ENCODE peak calls at places on chromosomes 4 and X, in eight cellular contexts. One of them, this sample, is unnamed.

GRCh38 chr4:6031831-6032230 is 13.6 kb upstream of the C4orf50 start:
- DNase-seq in body of pancreas: no peak
- DNase-seq in uterus: no peak
- DNase-seq in heart left ventricle: no peak
- DNase-seq in A549: no peak
- DNase-seq in suprapubic skin: no peak
- DNase-seq in tibial nerve: no peak
- DNase-seq in spleen: no peak
- DNase-seq in this sample: no peak

GRCh38 chr4:22072240-22072639 is 123.7 kb upstream of the KCNIP4 start:
- DNase-seq in body of pancreas: no peak
- DNase-seq in uterus: no peak
- DNase-seq in heart left ventricle: no peak
- DNase-seq in A549: no peak
- DNase-seq in suprapubic skin: no peak
- DNase-seq in tibial nerve: no peak
- DNase-seq in spleen: no peak
- DNase-seq in this sample: no peak

GRCh38 chr4:141346144-141346543 is 125.4 kb downstream of the ZNF330 start:
- DNase-seq in body of pancreas: peak; percentile 43
- DNase-seq in uterus: no peak
- DNase-seq in heart left ventricle: no peak
- DNase-seq in A549: peak; percentile 70
- DNase-seq in suprapubic skin: no peak
- DNase-seq in tibial nerve: peak; percentile 19
- DNase-seq in spleen: no peak
- DNase-seq in this sample: peak; percentile 9

GRCh38 chrX:21975827-21976226 is 35.3 kb downstream of the SMS start:
- DNase-seq in body of pancreas: no peak
- DNase-seq in uterus: no peak
- DNase-seq in heart left ventricle: no peak
- DNase-seq in A549: peak; percentile 43
- DNase-seq in suprapubic skin: no peak
- DNase-seq in tibial nerve: no peak
- DNase-seq in spleen: no peak
- DNase-seq in this sample: no peak

GRCh38 chr4:4761128-4761991 is 98.1 kb upstream of the MSX1 start:
- DNase-seq in body of pancreas: no peak
- DNase-seq in uterus: no peak
- DNase-seq in heart left ventricle: no peak
- DNase-seq in A549: no peak
- DNase-seq in suprapubic skin: no peak
- DNase-seq in tibial nerve: no peak
- DNase-seq in spleen: no peak
- DNase-seq in this sample: peak; percentile 6

GRCh38 chr4:81905966-81906365 is 434.3 kb upstream of the RASGEF1B start:
- DNase-seq in body of pancreas: no peak
- DNase-seq in uterus: no peak
- DNase-seq in heart left ventricle: no peak
- DNase-seq in A549: no peak
- DNase-seq in suprapubic skin: no peak
- DNase-seq in tibial nerve: no peak
- DNase-seq in spleen: no peak
- DNase-seq in this sample: no peak

GRCh38 chr4:84985952-84986351 is 19.5 kb upstream of the WDFY3 start:
- DNase-seq in body of pancreas: no peak
- DNase-seq in uterus: no peak
- DNase-seq in heart left ventricle: no peak
- DNase-seq in A549: peak; percentile 25
- DNase-seq in suprapubic skin: no peak
- DNase-seq in tibial nerve: no peak
- DNase-seq in spleen: no peak
- DNase-seq in this sample: peak; percentile 17

GRCh38 chr4:10721616-10722015 is 37.0 kb upstream of the CLNK start:
- DNase-seq in body of pancreas: no peak
- DNase-seq in uterus: no peak
- DNase-seq in heart left ventricle: no peak
- DNase-seq in A549: no peak
- DNase-seq in suprapubic skin: no peak
- DNase-seq in tibial nerve: no peak
- DNase-seq in spleen: no peak
- DNase-seq in this sample: no peak

GRCh38 chr4:41882622-41883347 is 52.4 kb upstream of the TMEM33 start:
- DNase-seq in body of pancreas: peak; percentile 54
- DNase-seq in uterus: no peak
- DNase-seq in heart left ventricle: peak; percentile 73
- DNase-seq in A549: peak; percentile 21
- DNase-seq in suprapubic skin: no peak
- DNase-seq in tibial nerve: peak; percentile 21
- DNase-seq in spleen: peak; percentile 89
- DNase-seq in this sample: peak; percentile 63

GRCh38 chr4:99763635-99764101 is 53.0 kb upstream of the DAPP1 start:
- DNase-seq in body of pancreas: peak; percentile 27
- DNase-seq in uterus: no peak
- DNase-seq in heart left ventricle: no peak
- DNase-seq in A549: peak; percentile 42
- DNase-seq in suprapubic skin: no peak
- DNase-seq in tibial nerve: peak; percentile 15
- DNase-seq in spleen: no peak
- DNase-seq in this sample: no peak

GRCh38 chr4:139454111-139454600 is at the start of gene RAB33B:
- DNase-seq in body of pancreas: no peak
- DNase-seq in uterus: no peak
- DNase-seq in heart left ventricle: no peak
- DNase-seq in A549: no peak
- DNase-seq in suprapubic skin: peak; percentile 95
- DNase-seq in tibial nerve: peak; percentile 89
- DNase-seq in spleen: no peak
- DNase-seq in this sample: no peak
- TF ChIP-seq POLR2A in body of pancreas: peak; percentile 87
- TF ChIP-seq POLR2A in uterus: peak; percentile 79
- TF ChIP-seq POLR2A in heart left ventricle: peak; percentile 84
- TF ChIP-seq POLR2A in A549: no peak
- TF ChIP-seq POLR2A in suprapubic skin: peak; percentile 61
- TF ChIP-seq POLR2A in tibial nerve: peak; percentile 90
- TF ChIP-seq POLR2A in spleen: peak; percentile 68
- TF ChIP-seq POLR2A in this sample: no peak

GRCh38 chr4:64146030-64146429 is 263.2 kb downstream of the TECRL start:
- DNase-seq in body of pancreas: no peak
- DNase-seq in uterus: no peak
- DNase-seq in heart left ventricle: no peak
- DNase-seq in A549: peak; percentile 5
- DNase-seq in suprapubic skin: no peak
- DNase-seq in tibial nerve: no peak
- DNase-seq in spleen: no peak
- DNase-seq in this sample: no peak
- TF ChIP-seq POLR2A in body of pancreas: no peak
- TF ChIP-seq POLR2A in uterus: no peak
- TF ChIP-seq POLR2A in heart left ventricle: no peak
- TF ChIP-seq POLR2A in A549: no peak
- TF ChIP-seq POLR2A in suprapubic skin: no peak
- TF ChIP-seq POLR2A in tibial nerve: no peak
- TF ChIP-seq POLR2A in spleen: no peak
- TF ChIP-seq POLR2A in this sample: no peak

GRCh38 chrX:16771483-16772398 is 14.5 kb upstream of the TXLNG start:
- DNase-seq in body of pancreas: no peak
- DNase-seq in uterus: no peak
- DNase-seq in heart left ventricle: no peak
- DNase-seq in A549: peak; percentile 86
- DNase-seq in suprapubic skin: no peak
- DNase-seq in tibial nerve: no peak
- DNase-seq in spleen: no peak
- DNase-seq in this sample: peak; percentile 51
- TF ChIP-seq POLR2A in body of pancreas: no peak
- TF ChIP-seq POLR2A in uterus: no peak
- TF ChIP-seq POLR2A in heart left ventricle: no peak
- TF ChIP-seq POLR2A in A549: peak; percentile 77
- TF ChIP-seq POLR2A in suprapubic skin: no peak
- TF ChIP-seq POLR2A in tibial nerve: no peak
- TF ChIP-seq POLR2A in spleen: no peak
- TF ChIP-seq POLR2A in this sample: peak; percentile 87

GRCh38 chr4:172791841-172792240 is 376.8 kb upstream of the GALNT7 start:
- DNase-seq in body of pancreas: no peak
- DNase-seq in uterus: no peak
- DNase-seq in heart left ventricle: no peak
- DNase-seq in A549: no peak
- DNase-seq in suprapubic skin: no peak
- DNase-seq in tibial nerve: no peak
- DNase-seq in spleen: no peak
- DNase-seq in this sample: no peak
- TF ChIP-seq POLR2A in body of pancreas: no peak
- TF ChIP-seq POLR2A in uterus: no peak
- TF ChIP-seq POLR2A in heart left ventricle: no peak
- TF ChIP-seq POLR2A in A549: no peak
- TF ChIP-seq POLR2A in suprapubic skin: no peak
- TF ChIP-seq POLR2A in tibial nerve: no peak
- TF ChIP-seq POLR2A in spleen: no peak
- TF ChIP-seq POLR2A in this sample: no peak

GRCh38 chr4:151250706-151251105 is 26.3 kb upstream of the PRSS48 start:
- DNase-seq in body of pancreas: no peak
- DNase-seq in uterus: no peak
- DNase-seq in heart left ventricle: no peak
- DNase-seq in A549: no peak
- DNase-seq in suprapubic skin: no peak
- DNase-seq in tibial nerve: no peak
- DNase-seq in spleen: no peak
- DNase-seq in this sample: no peak

GRCh38 chr4:151256134-151256533 is 20.8 kb upstream of the PRSS48 start:
- DNase-seq in body of pancreas: peak; percentile 44
- DNase-seq in uterus: no peak
- DNase-seq in heart left ventricle: no peak
- DNase-seq in A549: no peak
- DNase-seq in suprapubic skin: no peak
- DNase-seq in tibial nerve: no peak
- DNase-seq in spleen: no peak
- DNase-seq in this sample: no peak

GRCh38 chr4:151247395-151247794 is 29.6 kb upstream of the PRSS48 start:
- DNase-seq in body of pancreas: no peak
- DNase-seq in uterus: no peak
- DNase-seq in heart left ventricle: no peak
- DNase-seq in A549: no peak
- DNase-seq in suprapubic skin: no peak
- DNase-seq in tibial nerve: no peak
- DNase-seq in spleen: no peak
- DNase-seq in this sample: no peak

GRCh38 chr4:151248519-151248918 is 28.4 kb upstream of the PRSS48 start:
- DNase-seq in body of pancreas: no peak
- DNase-seq in uterus: no peak
- DNase-seq in heart left ventricle: no peak
- DNase-seq in A549: no peak
- DNase-seq in suprapubic skin: no peak
- DNase-seq in tibial nerve: no peak
- DNase-seq in spleen: no peak
- DNase-seq in this sample: no peak

GRCh38 chr4:151251922-151252321 is 25.0 kb upstream of the PRSS48 start:
- DNase-seq in body of pancreas: no peak
- DNase-seq in uterus: no peak
- DNase-seq in heart left ventricle: no peak
- DNase-seq in A549: no peak
- DNase-seq in suprapubic skin: no peak
- DNase-seq in tibial nerve: no peak
- DNase-seq in spleen: no peak
- DNase-seq in this sample: no peak
- TF ChIP-seq POLR2A in body of pancreas: no peak
- TF ChIP-seq POLR2A in uterus: no peak
- TF ChIP-seq POLR2A in heart left ventricle: no peak
- TF ChIP-seq POLR2A in A549: no peak
- TF ChIP-seq POLR2A in suprapubic skin: no peak
- TF ChIP-seq POLR2A in tibial nerve: no peak
- TF ChIP-seq POLR2A in spleen: no peak
- TF ChIP-seq POLR2A in this sample: no peak

DNA sequence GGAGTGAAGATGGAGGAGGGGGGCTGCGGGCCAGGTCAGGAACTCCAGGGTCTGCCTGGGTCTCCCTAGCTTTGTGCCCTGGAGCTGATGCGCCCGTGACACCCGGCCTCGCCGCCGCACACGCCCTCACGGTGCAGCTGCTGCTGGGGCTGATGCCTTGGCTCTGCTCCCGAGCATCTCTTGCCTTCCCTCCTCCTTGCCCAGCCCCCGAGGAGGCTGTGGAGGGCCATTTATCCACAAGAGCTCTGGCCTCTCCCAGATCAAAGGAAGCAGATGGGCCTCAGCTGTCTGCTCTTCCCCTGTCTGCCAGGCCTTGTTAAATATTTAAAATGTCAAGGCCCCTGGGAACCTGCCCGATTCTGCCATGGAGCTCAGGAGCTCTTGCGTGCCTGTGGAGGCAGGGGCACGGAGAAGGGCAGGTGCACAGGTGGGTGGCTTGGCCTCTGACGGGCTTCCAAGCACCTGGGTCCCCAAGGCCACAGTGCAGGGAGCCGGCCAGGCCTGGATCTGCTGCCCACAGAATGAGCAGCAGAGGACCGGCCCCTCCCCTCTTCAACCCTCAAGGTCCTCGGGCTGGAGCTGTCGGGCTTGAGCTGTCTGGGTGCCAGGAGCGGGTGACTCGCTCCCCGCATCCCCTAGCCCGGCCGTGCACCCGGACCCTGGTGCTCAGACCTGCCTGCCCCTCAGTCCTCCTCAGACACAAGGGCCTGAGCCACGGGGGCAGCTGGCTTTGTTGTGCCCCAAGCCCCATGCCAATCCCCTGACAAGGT is 20.3 kb downstream of the ATP2B3 start:
- DNase-seq in body of pancreas: peak; percentile 79
- DNase-seq in uterus: no peak
- DNase-seq in heart left ventricle: no peak
- DNase-seq in A549: no peak
- DNase-seq in suprapubic skin: no peak
- DNase-seq in tibial nerve: no peak
- DNase-seq in spleen: no peak
- DNase-seq in this sample: no peak
- TF ChIP-seq POLR2A in body of pancreas: no peak
- TF ChIP-seq POLR2A in uterus: no peak
- TF ChIP-seq POLR2A in heart left ventricle: no peak
- TF ChIP-seq POLR2A in A549: no peak
- TF ChIP-seq POLR2A in suprapubic skin: no peak
- TF ChIP-seq POLR2A in tibial nerve: no peak
- TF ChIP-seq POLR2A in spleen: no peak
- TF ChIP-seq POLR2A in this sample: no peak

DNA sequence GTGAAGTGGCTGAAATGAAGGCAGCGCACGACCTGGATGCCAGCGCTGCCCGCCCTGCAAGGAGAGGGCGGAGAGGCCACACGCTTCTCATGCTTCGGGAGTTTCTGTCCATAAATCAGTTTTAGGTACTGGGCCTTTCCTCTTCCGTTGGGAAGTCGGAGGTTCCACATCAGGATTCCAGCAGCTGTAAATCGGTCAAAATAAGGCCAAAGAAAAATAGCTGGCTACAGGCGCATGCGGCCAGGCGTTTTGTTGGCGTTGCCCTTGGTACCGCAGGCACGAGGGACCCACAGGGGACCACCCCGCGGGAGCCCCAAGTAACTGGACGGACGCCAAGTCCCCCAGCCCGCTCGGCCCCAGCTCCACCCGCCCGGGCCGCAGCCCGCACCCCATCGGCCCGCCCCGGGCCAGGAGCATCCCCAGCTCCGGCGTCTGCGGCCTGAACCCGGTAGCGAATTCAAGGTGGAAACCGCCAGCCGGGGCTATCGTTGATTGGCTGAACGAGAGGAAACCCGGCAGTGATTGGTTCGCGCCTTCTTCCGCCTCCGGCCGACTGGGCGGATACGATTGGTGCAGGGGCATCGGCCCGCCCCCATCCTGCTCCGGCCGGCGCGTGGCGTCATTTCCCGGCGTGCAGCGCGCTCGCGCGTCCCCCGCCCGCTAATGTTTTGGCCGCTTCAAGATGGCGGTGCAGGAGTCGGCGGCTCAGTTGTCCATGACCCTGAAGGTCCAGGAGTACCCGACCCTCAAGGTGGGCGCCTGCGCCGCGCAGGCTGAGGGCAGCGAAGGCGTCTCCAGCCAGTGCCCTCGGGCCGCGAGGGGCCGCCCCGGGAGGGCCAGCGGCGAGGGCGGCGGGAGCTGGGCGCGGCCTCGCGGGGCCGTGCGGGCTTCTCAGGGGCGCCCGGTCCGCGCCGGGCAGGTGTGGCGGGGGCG is at the start of gene MAEA:
- DNase-seq in body of pancreas: peak; percentile 97
- DNase-seq in uterus: peak; percentile 97
- DNase-seq in heart left ventricle: peak; percentile 99
- DNase-seq in A549: peak; percentile 95
- DNase-seq in suprapubic skin: peak; percentile 99
- DNase-seq in tibial nerve: peak; percentile 93
- DNase-seq in spleen: peak; percentile 98
- DNase-seq in this sample: peak; percentile 99
- TF ChIP-seq POLR2A in body of pancreas: peak; percentile 49
- TF ChIP-seq POLR2A in uterus: peak; percentile 67
- TF ChIP-seq POLR2A in heart left ventricle: peak; percentile 90
- TF ChIP-seq POLR2A in A549: peak; percentile 54
- TF ChIP-seq POLR2A in suprapubic skin: peak; percentile 33
- TF ChIP-seq POLR2A in tibial nerve: peak; percentile 74
- TF ChIP-seq POLR2A in spleen: peak; percentile 78
- TF ChIP-seq POLR2A in this sample: peak; percentile 97